ENCODE peak calls at places on chromosomes 1 and 21, in eight cellular contexts. Y is breast epithelium, Z is prostate gland, T is esophagus squamous epithelium, H is right lobe of liver, W is heart left ventricle, Q is suprapubic skin, F is HCT116. B is an unnamed sample.

GRCh38 chr1:70504176-70504820 is 93.2 kb downstream of the CTH start:
- DNase-seq in Y (no peak), Z (no peak), T (no peak), H (no peak), W (no peak), Q (no peak), F (no peak), B (no peak)

GRCh38 chr1:99266731-99267130 is 2.4 kb downstream of the PLPPR4 start:
- DNase-seq in Y (no peak), Z (no peak), T (no peak), H (no peak), W (no peak), Q (no peak), F (no peak), B (no peak)

GRCh38 chr1:162822391-162823200 is 32.1 kb downstream of the HSD17B7 start:
- DNase-seq in Y (peak; percentile 52), Z (peak; percentile 8), T (no peak), H (peak; percentile 44), W (no peak), Q (no peak), F (peak; percentile 13), B (no peak)

GRCh38 chr1:168050307-168050706 is 86.4 kb downstream of the GPR161 start:
- DNase-seq in Y (no peak), Z (no peak), T (no peak), H (no peak), W (no peak), Q (no peak), F (no peak), B (no peak)

GRCh38 chr1:28602536-28603439 is 10.7 kb downstream of the RAB42 start:
- DNase-seq in Y (no peak), Z (peak; percentile 51), T (no peak), H (peak; percentile 62), W (peak; percentile 52), Q (no peak), F (no peak), B (peak; percentile 52)

GRCh38 chr1:81802601-81803422 is 2.1 kb downstream of the ADGRL2 start:
- DNase-seq in Y (peak; percentile 61), Z (peak; percentile 74), T (no peak), H (peak; percentile 83), W (peak; percentile 79), Q (peak; percentile 76), F (no peak), B (peak; percentile 30)

GRCh38 chr1:19179597-19180271 is 30.3 kb downstream of the UBR4 start:
- DNase-seq in Y (no peak), Z (peak; percentile 28), T (no peak), H (no peak), W (no peak), Q (no peak), F (peak; percentile 3), B (no peak)

GRCh38 chr1:58006421-58007032 is 540.0 kb downstream of the OMA1 start:
- DNase-seq in Y (no peak), Z (no peak), T (no peak), H (no peak), W (no peak), Q (no peak), F (no peak), B (no peak)

GRCh38 chr1:200405273-200405672 is 4.6 kb downstream of the ZNF281 start:
- DNase-seq in Y (no peak), Z (no peak), T (no peak), H (no peak), W (no peak), Q (no peak), F (no peak), B (no peak)

GRCh38 chr1:62991152-62991551 is 207.2 kb downstream of the ATG4C start:
- DNase-seq in Y (no peak), Z (no peak), T (no peak), H (no peak), W (no peak), Q (no peak), F (no peak), B (no peak)

GRCh38 chr1:24870551-24871195 is 59.4 kb downstream of the RUNX3 start:
- DNase-seq in Y (no peak), Z (no peak), T (no peak), H (no peak), W (no peak), Q (no peak), F (no peak), B (no peak)

GRCh38 chr1:23634840-23635642 is 56.6 kb upstream of the RPL11 start:
- DNase-seq in Y (no peak), Z (peak; percentile 33), T (no peak), H (peak; percentile 55), W (peak; percentile 62), Q (peak; percentile 78), F (peak; percentile 56), B (peak; percentile 62)

GRCh38 chr21:45940091-45940490 is 41.5 kb upstream of the COL6A1 start:
- DNase-seq in Y (no peak), Z (no peak), T (no peak), H (no peak), W (no peak), Q (peak; percentile 49), F (no peak), B (no peak)

GRCh38 chr1:4483031-4483625 is 171.3 kb upstream of the AJAP1 start:
- DNase-seq in Y (no peak), Z (no peak), T (no peak), H (no peak), W (no peak), Q (no peak), F (no peak), B (no peak)

GRCh38 chr1:116537439-116537838 is 33.4 kb downstream of the CD58 start:
- DNase-seq in Y (no peak), Z (no peak), T (no peak), H (no peak), W (no peak), Q (no peak), F (peak; percentile 15), B (no peak)

GRCh38 chr1:74729741-74730478 is 2.9 kb downstream of the CRYZ start:
- DNase-seq in Y (no peak), Z (no peak), T (no peak), H (no peak), W (no peak), Q (no peak), F (peak; percentile 23), B (no peak)

GRCh38 chr1:200179126-200179780 is 151.7 kb downstream of the NR5A2 start:
- DNase-seq in Y (no peak), Z (no peak), T (no peak), H (no peak), W (no peak), Q (no peak), F (no peak), B (no peak)

GRCh38 chr1:168281603-168282002 is 926 bp downstream of the TBX19 start:
- DNase-seq in Y (no peak), Z (no peak), T (no peak), H (no peak), W (no peak), Q (no peak), F (no peak), B (no peak)

GRCh38 chr1:205319081-205320018 is 2.2 kb downstream of the NUAK2 start:
- DNase-seq in Y (peak; percentile 73), Z (peak; percentile 88), T (no peak), H (peak; percentile 87), W (peak; percentile 48), Q (peak; percentile 77), F (no peak), B (peak; percentile 89)
- TF ChIP-seq POLR2A in Y (no peak), Z (peak; percentile 16), T (no peak), H (no peak), W (no peak), Q (no peak), F (no peak), B (no peak)

DNA sequence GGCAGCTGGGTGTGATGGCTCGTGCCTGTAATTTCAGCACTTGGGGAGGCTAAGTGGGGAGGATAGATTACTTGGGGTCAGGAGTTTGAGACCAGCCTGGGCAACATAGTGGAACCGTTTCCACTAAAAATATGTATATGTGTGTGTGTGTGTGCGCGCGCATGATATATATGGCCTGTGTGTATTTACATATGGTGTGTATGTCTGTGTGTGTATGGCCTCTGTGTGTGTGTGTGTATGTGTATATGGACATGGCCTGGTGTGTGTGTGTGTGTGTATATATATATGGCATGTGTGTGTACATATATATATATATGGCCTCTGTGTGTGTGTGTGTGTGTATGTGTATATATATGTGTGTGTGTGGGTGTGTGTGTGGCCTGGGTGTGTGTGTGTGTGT is 16.0 kb upstream of the SLC2A7 start:
- DNase-seq in Y (no peak), Z (no peak), T (no peak), H (no peak), W (no peak), Q (no peak), F (no peak), B (no peak)
- TF ChIP-seq CTCF in Y (no peak), Z (no peak), T (no peak), H (no peak), W (no peak), Q (no peak), F (no peak), B (no peak)

DNA sequence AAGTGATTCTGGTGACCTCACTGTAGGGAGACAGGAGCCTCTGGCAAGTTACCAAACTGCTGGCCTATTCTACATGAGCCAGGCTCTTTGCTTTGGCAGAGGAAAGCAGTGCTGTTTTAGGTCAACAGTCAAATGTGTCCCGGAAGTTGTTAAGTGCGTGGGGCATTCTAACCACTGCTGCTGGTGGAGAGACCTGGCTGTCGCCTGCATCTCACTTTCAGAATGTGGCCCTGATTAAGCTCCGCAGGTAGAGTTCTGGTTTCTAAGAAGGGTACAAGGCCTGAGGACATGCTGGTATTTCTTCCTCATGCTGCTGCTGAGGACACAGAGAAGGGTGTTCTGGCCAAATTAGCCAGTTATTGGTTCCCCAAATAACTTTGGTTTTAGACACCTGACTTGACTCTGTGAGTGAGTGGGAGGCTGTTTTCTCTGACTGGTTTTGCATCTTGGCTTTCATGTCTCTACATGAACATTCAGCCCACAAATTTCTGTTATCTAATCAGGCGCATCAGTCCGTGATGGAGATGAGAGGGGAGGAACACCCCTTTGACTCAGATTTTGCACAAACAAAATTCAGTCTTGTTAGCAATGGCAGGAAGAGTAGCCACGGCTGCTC is 120.8 kb downstream of the LMO4 start:
- DNase-seq in Y (peak; percentile 53), Z (peak; percentile 14), T (peak; percentile 19), H (peak; percentile 83), W (peak; percentile 59), Q (no peak), F (no peak), B (no peak)
- H3K4me3 ChIP-seq in Y (no peak overlapping the region), Z (no peak overlapping the region), T (no peak overlapping the region), H (no peak overlapping the region), W (no peak overlapping the region), Q (no peak overlapping the region), F (no peak overlapping the region), B (no peak overlapping the region)

GRCh38 chr1:234533034-234533571 is 54.1 kb upstream of the TARBP1 start:
- DNase-seq in Y (no peak), Z (no peak), T (no peak), H (no peak), W (peak; percentile 51), Q (peak; percentile 84), F (no peak), B (peak; percentile 91)

GRCh38 chr1:234532511-234532922 is 53.5 kb upstream of the TARBP1 start:
- DNase-seq in Y (no peak), Z (peak; percentile 85), T (no peak), H (peak; percentile 91), W (peak; percentile 67), Q (peak; percentile 82), F (no peak), B (peak; percentile 78)

GRCh38 chr1:234529661-234530237 is 50.8 kb upstream of the TARBP1 start:
- DNase-seq in Y (no peak), Z (no peak), T (no peak), H (no peak), W (no peak), Q (no peak), F (no peak), B (no peak)

GRCh38 chr1:234530641-234531040 is 51.7 kb upstream of the TARBP1 start:
- DNase-seq in Y (no peak), Z (no peak), T (no peak), H (no peak), W (no peak), Q (peak; percentile 44), F (no peak), B (no peak)

GRCh38 chr1:234531181-234532132 is 52.5 kb upstream of the TARBP1 start:
- DNase-seq in Y (peak; percentile 62), Z (peak; percentile 69), T (no peak), H (no peak), W (peak; percentile 77), Q (peak; percentile 89), F (no peak), B (peak; percentile 93)
- TF ChIP-seq POLR2A in Y (no peak), Z (peak; percentile 47), T (no peak), H (peak; percentile 19), W (no peak), Q (peak; percentile 86), F (no peak), B (no peak)

B was measured in lower leg skin.